ENCODE peak calls at places on chromosome 13, in six cellular contexts. One of them, this sample, is unnamed.

GRCh38 chr13:109385161-109385560 is 401.2 kb downstream of the IRS2 start:
- DNase-seq in activated B cell treated with CpG ODN at 0.5 μM for 24 hours: no peak
- DNase-seq in pancreas: no peak
- DNase-seq in left ventricle myocardium inferior: no peak
- DNase-seq in foreskin fibroblast: peak
- DNase-seq in retinal pigment epithelial cell: no peak
- DNase-seq in this sample: no peak

GRCh38 chr13:25574437-25575426 is 203.0 kb downstream of the ATP8A2 start:
- DNase-seq in activated B cell treated with CpG ODN at 0.5 μM for 24 hours: no peak
- DNase-seq in pancreas: peak
- DNase-seq in left ventricle myocardium inferior: peak
- DNase-seq in foreskin fibroblast: peak
- DNase-seq in retinal pigment epithelial cell: peak
- DNase-seq in this sample: peak

GRCh38 chr13:40438999-40439797 is 227.2 kb downstream of the FOXO1 start:
- DNase-seq in activated B cell treated with CpG ODN at 0.5 μM for 24 hours: no peak
- DNase-seq in pancreas: peak
- DNase-seq in left ventricle myocardium inferior: no peak
- DNase-seq in foreskin fibroblast: no peak
- DNase-seq in retinal pigment epithelial cell: peak
- DNase-seq in this sample: no peak

GRCh38 chr13:44206429-44206828 is 167.2 kb upstream of the SERP2 start:
- DNase-seq in activated B cell treated with CpG ODN at 0.5 μM for 24 hours: no peak
- DNase-seq in pancreas: no peak
- DNase-seq in left ventricle myocardium inferior: no peak
- DNase-seq in foreskin fibroblast: no peak
- DNase-seq in retinal pigment epithelial cell: no peak
- DNase-seq in this sample: no peak

GRCh38 chr13:41938918-41939317 is 22.0 kb downstream of the VWA8 start:
- DNase-seq in activated B cell treated with CpG ODN at 0.5 μM for 24 hours: no peak
- DNase-seq in pancreas: no peak
- DNase-seq in left ventricle myocardium inferior: no peak
- DNase-seq in foreskin fibroblast: no peak
- DNase-seq in retinal pigment epithelial cell: no peak
- DNase-seq in this sample: no peak

GRCh38 chr13:111353508-111353907 is 33.1 kb downstream of the TEX29 start:
- DNase-seq in activated B cell treated with CpG ODN at 0.5 μM for 24 hours: no peak
- DNase-seq in pancreas: no peak
- DNase-seq in left ventricle myocardium inferior: no peak
- DNase-seq in foreskin fibroblast: no peak
- DNase-seq in retinal pigment epithelial cell: no peak
- DNase-seq in this sample: no peak

GRCh38 chr13:67726979-67727378 is 496.8 kb upstream of the PCDH9 start:
- DNase-seq in activated B cell treated with CpG ODN at 0.5 μM for 24 hours: no peak
- DNase-seq in pancreas: peak
- DNase-seq in left ventricle myocardium inferior: no peak
- DNase-seq in foreskin fibroblast: no peak
- DNase-seq in retinal pigment epithelial cell: no peak
- DNase-seq in this sample: no peak

GRCh38 chr13:51091839-51092238 is 19.2 kb downstream of the C13orf42 start:
- DNase-seq in activated B cell treated with CpG ODN at 0.5 μM for 24 hours: no peak
- DNase-seq in pancreas: no peak
- DNase-seq in left ventricle myocardium inferior: no peak
- DNase-seq in foreskin fibroblast: no peak
- DNase-seq in retinal pigment epithelial cell: no peak
- DNase-seq in this sample: no peak

GRCh38 chr13:109141716-109142115 is 512.3 kb downstream of the MYO16 start:
- DNase-seq in activated B cell treated with CpG ODN at 0.5 μM for 24 hours: no peak
- DNase-seq in pancreas: no peak
- DNase-seq in left ventricle myocardium inferior: no peak
- DNase-seq in foreskin fibroblast: no peak
- DNase-seq in retinal pigment epithelial cell: no peak
- DNase-seq in this sample: peak

GRCh38 chr13:24288870-24289269 is 20.5 kb upstream of the C1QTNF9 start:
- DNase-seq in activated B cell treated with CpG ODN at 0.5 μM for 24 hours: no peak
- DNase-seq in pancreas: no peak
- DNase-seq in left ventricle myocardium inferior: no peak
- DNase-seq in foreskin fibroblast: no peak
- DNase-seq in retinal pigment epithelial cell: no peak
- DNase-seq in this sample: no peak

GRCh38 chr13:60137911-60138570 is 25.7 kb downstream of the DIAPH3 start:
- DNase-seq in activated B cell treated with CpG ODN at 0.5 μM for 24 hours: no peak
- DNase-seq in pancreas: no peak
- DNase-seq in left ventricle myocardium inferior: no peak
- DNase-seq in foreskin fibroblast: no peak
- DNase-seq in retinal pigment epithelial cell: no peak
- DNase-seq in this sample: no peak

GRCh38 chr13:60139272-60139671 is 24.5 kb downstream of the DIAPH3 start:
- DNase-seq in activated B cell treated with CpG ODN at 0.5 μM for 24 hours: no peak
- DNase-seq in pancreas: no peak
- DNase-seq in left ventricle myocardium inferior: no peak
- DNase-seq in foreskin fibroblast: peak
- DNase-seq in retinal pigment epithelial cell: no peak
- DNase-seq in this sample: no peak

GRCh38 chr13:60138674-60139073 is 25.1 kb downstream of the DIAPH3 start:
- DNase-seq in activated B cell treated with CpG ODN at 0.5 μM for 24 hours: no peak
- DNase-seq in pancreas: no peak
- DNase-seq in left ventricle myocardium inferior: no peak
- DNase-seq in foreskin fibroblast: no peak
- DNase-seq in retinal pigment epithelial cell: no peak
- DNase-seq in this sample: no peak

GRCh38 chr13:60135344-60135743 is 28.4 kb downstream of the DIAPH3 start:
- DNase-seq in activated B cell treated with CpG ODN at 0.5 μM for 24 hours: no peak
- DNase-seq in pancreas: no peak
- DNase-seq in left ventricle myocardium inferior: no peak
- DNase-seq in foreskin fibroblast: no peak
- DNase-seq in retinal pigment epithelial cell: no peak
- DNase-seq in this sample: no peak

DNA sequence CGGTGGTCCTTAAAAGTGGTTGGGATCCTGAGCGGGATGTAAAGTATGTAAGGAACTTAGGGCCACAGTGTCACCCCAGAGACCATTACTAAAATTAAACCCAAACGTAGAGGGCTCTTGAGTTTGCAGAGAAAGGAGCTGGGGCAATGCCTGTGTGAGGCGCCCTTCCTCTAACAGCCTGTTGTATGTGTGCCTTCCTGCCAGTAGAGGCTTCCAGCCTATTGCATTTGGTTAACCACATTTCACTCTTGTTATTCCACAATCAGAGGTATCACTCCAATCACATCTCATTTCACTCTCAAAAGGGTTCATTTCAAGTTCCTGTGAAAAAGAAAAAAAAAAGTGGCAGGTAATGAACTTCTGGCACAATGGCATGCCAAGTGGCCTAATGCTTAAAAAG is 29.4 kb downstream of the DIAPH3 start:
- DNase-seq in activated B cell treated with CpG ODN at 0.5 μM for 24 hours: no peak
- DNase-seq in pancreas: no peak
- DNase-seq in left ventricle myocardium inferior: no peak
- DNase-seq in foreskin fibroblast: no peak
- DNase-seq in retinal pigment epithelial cell: no peak
- DNase-seq in this sample: no peak
- TF ChIP-seq CTCF in activated B cell treated with CpG ODN at 0.5 μM for 24 hours: no peak
- TF ChIP-seq CTCF in pancreas: no peak
- TF ChIP-seq CTCF in left ventricle myocardium inferior: no peak
- TF ChIP-seq CTCF in foreskin fibroblast: peak
- TF ChIP-seq CTCF in retinal pigment epithelial cell: peak
- TF ChIP-seq CTCF in this sample: peak

DNA sequence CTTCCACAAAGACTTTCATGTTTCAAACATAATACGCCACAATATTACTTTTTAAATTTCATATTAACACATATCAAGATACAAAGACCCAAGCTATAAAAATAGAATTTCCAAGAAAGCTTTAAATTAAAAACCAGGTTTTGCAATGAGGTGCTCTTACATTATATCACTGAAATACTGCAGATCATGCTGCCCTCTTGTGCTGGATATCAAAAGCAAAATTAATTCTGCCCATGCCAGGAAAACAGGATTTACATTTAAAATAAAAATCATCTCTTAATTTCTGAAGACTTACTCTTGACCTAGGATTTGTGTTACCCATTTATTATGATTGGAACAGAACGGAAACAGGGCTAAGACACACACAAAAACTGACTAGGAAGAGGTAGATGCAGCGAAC is 145.0 kb downstream of the ABCC4 start:
- DNase-seq in activated B cell treated with CpG ODN at 0.5 μM for 24 hours: no peak
- DNase-seq in pancreas: no peak
- DNase-seq in left ventricle myocardium inferior: no peak
- DNase-seq in foreskin fibroblast: peak
- DNase-seq in retinal pigment epithelial cell: no peak
- DNase-seq in this sample: no peak
- TF ChIP-seq CTCF in activated B cell treated with CpG ODN at 0.5 μM for 24 hours: no peak
- TF ChIP-seq CTCF in pancreas: no peak
- TF ChIP-seq CTCF in left ventricle myocardium inferior: peak
- TF ChIP-seq CTCF in foreskin fibroblast: peak
- TF ChIP-seq CTCF in retinal pigment epithelial cell: peak
- TF ChIP-seq CTCF in this sample: peak

GRCh38 chr13:36907801-36908200 is 12.2 kb downstream of the SMAD9 start:
- DNase-seq in activated B cell treated with CpG ODN at 0.5 μM for 24 hours: no peak
- DNase-seq in pancreas: no peak
- DNase-seq in left ventricle myocardium inferior: no peak
- DNase-seq in foreskin fibroblast: no peak
- DNase-seq in retinal pigment epithelial cell: no peak
- DNase-seq in this sample: no peak

GRCh38 chr13:36910545-36910944 is 9.5 kb downstream of the SMAD9 start:
- DNase-seq in activated B cell treated with CpG ODN at 0.5 μM for 24 hours: no peak
- DNase-seq in pancreas: no peak
- DNase-seq in left ventricle myocardium inferior: no peak
- DNase-seq in foreskin fibroblast: no peak
- DNase-seq in retinal pigment epithelial cell: no peak
- DNase-seq in this sample: no peak

GRCh38 chr13:36904219-36904618 is 15.8 kb downstream of the SMAD9 start:
- DNase-seq in activated B cell treated with CpG ODN at 0.5 μM for 24 hours: no peak
- DNase-seq in pancreas: no peak
- DNase-seq in left ventricle myocardium inferior: no peak
- DNase-seq in foreskin fibroblast: no peak
- DNase-seq in retinal pigment epithelial cell: no peak
- DNase-seq in this sample: no peak

GRCh38 chr13:36907266-36907665 is 12.8 kb downstream of the SMAD9 start:
- DNase-seq in activated B cell treated with CpG ODN at 0.5 μM for 24 hours: no peak
- DNase-seq in pancreas: no peak
- DNase-seq in left ventricle myocardium inferior: no peak
- DNase-seq in foreskin fibroblast: no peak
- DNase-seq in retinal pigment epithelial cell: no peak
- DNase-seq in this sample: no peak

GRCh38 chr13:36905944-36906343 is 14.1 kb downstream of the SMAD9 start:
- DNase-seq in activated B cell treated with CpG ODN at 0.5 μM for 24 hours: no peak
- DNase-seq in pancreas: no peak
- DNase-seq in left ventricle myocardium inferior: no peak
- DNase-seq in foreskin fibroblast: no peak
- DNase-seq in retinal pigment epithelial cell: no peak
- DNase-seq in this sample: no peak
- TF ChIP-seq CTCF in activated B cell treated with CpG ODN at 0.5 μM for 24 hours: no peak
- TF ChIP-seq CTCF in pancreas: no peak
- TF ChIP-seq CTCF in left ventricle myocardium inferior: no peak
- TF ChIP-seq CTCF in foreskin fibroblast: no peak
- TF ChIP-seq CTCF in retinal pigment epithelial cell: no peak
- TF ChIP-seq CTCF in this sample: no peak

GRCh38 chr13:65990684-65991083 is 1239.5 kb downstream of the PCDH9 start:
- DNase-seq in activated B cell treated with CpG ODN at 0.5 μM for 24 hours: no peak
- DNase-seq in pancreas: no peak
- DNase-seq in left ventricle myocardium inferior: no peak
- DNase-seq in foreskin fibroblast: no peak
- DNase-seq in retinal pigment epithelial cell: no peak
- DNase-seq in this sample: no peak

DNA sequence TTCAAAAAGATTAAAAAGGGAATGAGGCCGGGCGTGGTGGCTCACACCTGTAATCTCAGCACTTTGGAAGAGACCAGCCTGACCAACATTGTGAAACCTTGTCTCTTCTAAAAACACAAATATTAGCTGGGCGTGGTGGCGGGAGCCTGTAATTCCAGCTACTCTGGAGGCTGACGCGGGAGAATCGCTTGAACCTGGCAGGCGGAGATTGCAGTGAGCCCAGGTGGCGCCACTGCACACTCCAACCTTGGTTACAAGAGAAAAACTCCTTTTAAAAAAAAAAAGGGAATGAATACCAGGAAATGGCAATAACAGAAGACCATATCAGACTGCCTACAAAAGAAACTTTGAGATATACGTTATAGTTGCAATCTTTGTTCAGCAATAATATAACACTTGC is 1244.5 kb downstream of the PCDH9 start:
- DNase-seq in activated B cell treated with CpG ODN at 0.5 μM for 24 hours: no peak
- DNase-seq in pancreas: no peak
- DNase-seq in left ventricle myocardium inferior: no peak
- DNase-seq in foreskin fibroblast: no peak
- DNase-seq in retinal pigment epithelial cell: no peak
- DNase-seq in this sample: no peak
- TF ChIP-seq CTCF in activated B cell treated with CpG ODN at 0.5 μM for 24 hours: no peak
- TF ChIP-seq CTCF in pancreas: no peak
- TF ChIP-seq CTCF in left ventricle myocardium inferior: no peak
- TF ChIP-seq CTCF in foreskin fibroblast: no peak
- TF ChIP-seq CTCF in retinal pigment epithelial cell: no peak
- TF ChIP-seq CTCF in this sample: no peak

DNA sequence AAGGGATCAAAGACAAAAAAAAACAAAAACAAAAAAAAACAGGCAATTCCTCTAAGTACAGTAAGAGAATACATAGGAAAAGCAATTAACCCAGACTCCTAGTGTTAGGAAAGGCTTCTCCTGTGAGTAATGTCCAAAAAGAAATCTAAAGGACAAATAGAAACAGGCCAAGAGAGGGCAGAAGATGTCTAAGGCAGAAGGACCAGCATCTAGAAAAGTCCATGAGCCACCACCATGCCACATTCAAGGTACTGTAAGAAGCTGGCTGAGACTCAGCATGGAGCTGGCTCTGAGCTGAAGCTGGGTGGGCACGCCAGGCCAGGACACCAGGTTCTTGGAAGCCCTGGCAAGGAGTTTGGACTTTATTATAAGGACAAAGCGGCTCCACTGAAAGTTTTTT is 118.1 kb upstream of the FRY start:
- DNase-seq in activated B cell treated with CpG ODN at 0.5 μM for 24 hours: no peak
- DNase-seq in pancreas: peak
- DNase-seq in left ventricle myocardium inferior: no peak
- DNase-seq in foreskin fibroblast: peak
- DNase-seq in retinal pigment epithelial cell: no peak
- DNase-seq in this sample: no peak
- TF ChIP-seq CTCF in activated B cell treated with CpG ODN at 0.5 μM for 24 hours: no peak
- TF ChIP-seq CTCF in pancreas: no peak
- TF ChIP-seq CTCF in left ventricle myocardium inferior: no peak
- TF ChIP-seq CTCF in foreskin fibroblast: peak
- TF ChIP-seq CTCF in retinal pigment epithelial cell: no peak
- TF ChIP-seq CTCF in this sample: no peak

DNA sequence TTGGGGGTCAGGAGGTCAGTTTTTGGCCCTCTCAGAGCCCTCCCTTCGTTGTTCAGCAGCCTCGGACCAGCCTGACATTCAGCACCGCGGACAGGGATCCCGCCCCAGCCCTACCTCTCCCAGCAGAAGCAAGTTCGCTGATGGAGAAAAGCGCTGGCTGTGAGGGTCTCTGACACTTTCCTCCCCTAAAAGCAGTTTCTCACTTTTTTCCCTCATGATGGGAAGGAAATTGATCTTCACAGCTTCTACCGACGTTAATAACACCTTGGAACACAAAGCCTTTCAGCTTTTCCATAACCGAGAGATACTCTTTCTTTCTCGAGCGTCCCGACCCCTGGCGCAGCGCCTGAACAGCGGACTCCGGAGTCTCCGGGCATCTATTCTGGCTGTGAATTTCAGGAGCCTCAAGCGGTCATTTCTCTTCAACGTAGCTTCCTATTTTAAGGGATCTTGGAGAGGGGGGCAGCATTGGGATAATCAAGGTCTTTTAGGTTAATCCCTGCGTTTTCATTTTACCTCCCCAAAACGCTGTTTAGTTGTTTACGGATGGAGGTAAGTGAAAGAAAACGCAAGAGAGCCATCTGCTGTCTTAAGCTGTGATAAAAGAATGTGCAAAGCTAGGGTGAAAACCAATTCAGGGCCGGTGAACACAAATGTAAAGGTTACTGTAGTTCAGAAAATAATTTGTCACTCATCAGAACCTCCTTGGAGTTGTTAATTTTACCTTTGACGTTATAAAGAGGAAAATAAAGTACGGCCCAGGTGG is 467.2 kb downstream of the ITGBL1 start:
- DNase-seq in activated B cell treated with CpG ODN at 0.5 μM for 24 hours: no peak
- DNase-seq in pancreas: no peak
- DNase-seq in left ventricle myocardium inferior: peak
- DNase-seq in foreskin fibroblast: no peak
- DNase-seq in retinal pigment epithelial cell: no peak
- DNase-seq in this sample: no peak
- TF ChIP-seq CTCF in activated B cell treated with CpG ODN at 0.5 μM for 24 hours: no peak
- TF ChIP-seq CTCF in pancreas: no peak
- TF ChIP-seq CTCF in left ventricle myocardium inferior: no peak
- TF ChIP-seq CTCF in foreskin fibroblast: no peak
- TF ChIP-seq CTCF in retinal pigment epithelial cell: no peak
- TF ChIP-seq CTCF in this sample: no peak

This sample was measured in GM10248.